ENCODE peak calls at places on chromosomes 16 and 17, in ten cellular contexts. P, Y, Q, R, N, D, B, G, O and J are unnamed samples.

GRCh38 chr16:31700530-31701388 is 172.8 kb upstream of the ZNF267 start:
- DNase-seq in Y (peak), G (peak), N (no peak), P (peak), Q (no peak), O (peak), D (peak), R (no peak), B (peak), J (no peak)

GRCh38 chr16:64416232-64417010 is 705.4 kb downstream of the CDH11 start:
- DNase-seq in Q (peak), P (no peak), N (peak), D (no peak), Y (peak), G (no peak), B (peak), O (no peak), R (peak), J (no peak)

GRCh38 chr17:79047923-79048825 is 24.2 kb downstream of the C1QTNF1 start:
- DNase-seq in Q (no peak), N (no peak), O (no peak), G (no peak), D (no peak), P (no peak), Y (no peak), B (no peak), R (no peak), J (no peak)

GRCh38 chr17:3964203-3965122 is at the start of gene ATP2A3:
- DNase-seq in Q (peak), B (no peak), P (peak), Y (peak), N (no peak), R (no peak), G (peak), D (peak), O (peak), J (peak)

GRCh38 chr16:27356794-27357193 is 43.0 kb downstream of the IL4R start:
- DNase-seq in D (no peak), N (no peak), O (no peak), Y (no peak), G (no peak), Q (no peak), B (no peak), R (no peak), P (no peak), J (no peak)

GRCh38 chr17:80297996-80298560 is 37.4 kb downstream of the RNF213 start:
- DNase-seq in O (no peak), N (no peak), Y (no peak), Q (peak), R (peak), P (no peak), B (no peak), G (no peak), D (no peak), J (no peak)

GRCh38 chr16:85136213-85136704 is 24.0 kb upstream of the CIBAR2 start:
- DNase-seq in Y (peak), B (peak), N (no peak), O (no peak), D (peak), R (no peak), G (no peak), Q (no peak), P (no peak), J (no peak)

GRCh38 chr16:10922328-10923145 is 19.7 kb downstream of the DEXI start:
- DNase-seq in Y (no peak), O (no peak), B (peak), G (no peak), P (no peak), D (no peak), N (peak), Q (no peak), R (no peak), J (peak)

GRCh38 chr17:61409301-61410099 is 9.9 kb downstream of the TBX2 start:
- DNase-seq in O (peak), D (peak), Y (peak), R (no peak), P (peak), N (peak), Q (peak), G (peak), B (peak), J (no peak)

GRCh38 chr16:20798364-20798763 is 7.9 kb downstream of the ERI2 start:
- DNase-seq in D (no peak), B (no peak), Q (no peak), R (no peak), N (no peak), Y (no peak), G (no peak), O (no peak), P (no peak), J (no peak)

GRCh38 chr16:69465083-69465721 is 40.8 kb downstream of the CYB5B start:
- DNase-seq in G (no peak), Q (no peak), D (peak), Y (peak), O (no peak), N (peak), B (peak), P (no peak), R (no peak), J (no peak)